ENCODE peak calls at places on chromosomes 1 and 21, in five cellular contexts. P is IMR-90, F is K562, D is HepG2, B is GM12878. W is an unnamed sample.

GRCh38 chr1:222045816-222046215 is 303.9 kb upstream of the DUSP10 start:
- DNase-seq in B (no peak), F (no peak), D (no peak), P (no peak), W (no peak)

GRCh38 chr21:38830667-38831525 is 25.2 kb downstream of the ETS2 start:
- DNase-seq in B (no peak), F (no peak), P (no peak), D (no peak), W (no peak)

GRCh38 chr1:177368255-177368654 is 197.5 kb downstream of the BRINP2 start:
- DNase-seq in P (no peak), B (no peak), D (no peak), F (no peak), W (no peak)

GRCh38 chr1:43052322-43052721 is 93.7 kb upstream of the SLC2A1 start:
- DNase-seq in P (no peak), D (no peak), F (no peak), B (no peak), W (no peak)

GRCh38 chr21:46425061-46425460 is 33.6 kb upstream of the DIP2A start:
- DNase-seq in D (no peak), B (no peak), P (no peak), F (no peak), W (no peak)

GRCh38 chr1:219414250-219414649 is 198.7 kb downstream of the ZC3H11B start:
- DNase-seq in F (no peak), P (no peak), B (no peak), D (peak; percentile 58), W (no peak)

GRCh38 chr1:93596329-93597089 is 85.1 kb downstream of the BCAR3 start:
- DNase-seq in P (no peak), D (no peak), F (no peak), B (no peak), W (no peak)

GRCh38 chr21:26918318-26919065 is 48.4 kb downstream of the ADAMTS5 start:
- DNase-seq in B (no peak), F (no peak), D (no peak), P (peak; percentile 89), W (no peak)

GRCh38 chr1:213761845-213762407 is 225.8 kb upstream of the PROX1 start:
- DNase-seq in P (no peak), D (peak; percentile 42), F (no peak), B (no peak), W (no peak)

GRCh38 chr21:21921410-21922232 is 923.4 kb downstream of the NCAM2 start:
- DNase-seq in F (peak; percentile 26), P (peak; percentile 11), D (no peak), B (no peak), W (peak; percentile 16)

GRCh38 chr1:64133036-64133435 is 70.4 kb upstream of the UBE2U start:
- DNase-seq in B (no peak), F (no peak), P (peak; percentile 92), D (no peak), W (no peak)

GRCh38 chr1:93029317-93029716 is 49.8 kb upstream of the MTF2 start:
- DNase-seq in D (no peak), F (no peak), P (no peak), B (peak; percentile 43), W (no peak)

GRCh38 chr21:42580793-42581201 is 67.1 kb downstream of the SLC37A1 start:
- DNase-seq in D (no peak), F (no peak), B (no peak), P (no peak), W (no peak)

GRCh38 chr1:207822602-207823451 is 71.0 kb downstream of the CD46 start:
- DNase-seq in B (peak; percentile 96), D (no peak), P (peak; percentile 22), F (peak; percentile 82), W (peak; percentile 66)

GRCh38 chr1:79777481-79778219 is 771.1 kb upstream of the ADGRL4 start:
- DNase-seq in F (no peak), B (peak; percentile 55), P (no peak), D (no peak), W (no peak)

GRCh38 chr1:9039761-9040658 is 13.8 kb upstream of the SLC2A7 start:
- DNase-seq in F (no peak), B (no peak), P (no peak), D (no peak), W (no peak)

GRCh38 chr1:150577557-150578277 is 1.7 kb downstream of the MCL1 start:
- DNase-seq in D (no peak), F (no peak), B (no peak), P (peak; percentile 43), W (peak; percentile 22)

GRCh38 chr21:38531142-38531541 is 32.9 kb upstream of the ERG start:
- DNase-seq in P (no peak), F (no peak), D (no peak), B (no peak), W (no peak)

GRCh38 chr1:230191079-230191478 is 124.0 kb downstream of the GALNT2 start:
- DNase-seq in P (peak; percentile 74), B (no peak), F (peak; percentile 80), D (no peak), W (no peak)

GRCh38 chr1:9823943-9824701 is at the start of gene CLSTN1:
- DNase-seq in F (peak; percentile 92), B (peak; percentile 9), D (peak; percentile 58), P (peak; percentile 81), W (peak; percentile 100)

GRCh38 chr1:173304529-173305227 is 97.5 kb upstream of the TNFSF4 start:
- DNase-seq in P (no peak), D (no peak), F (no peak), B (no peak), W (no peak)

GRCh38 chr1:220320709-220321108 is 48.5 kb upstream of the RAB3GAP2 start:
- DNase-seq in D (no peak), P (no peak), F (no peak), B (no peak), W (no peak)

GRCh38 chr1:5720045-5720444 is 272.2 kb downstream of the NPHP4 start:
- DNase-seq in P (no peak), D (no peak), F (no peak), B (no peak), W (no peak)

GRCh38 chr1:43933386-43934278 is at the start of gene ARTN:
- DNase-seq in P (no peak), B (no peak), D (no peak), F (no peak), W (no peak)

GRCh38 chr1:188723332-188724020 is 1754.2 kb downstream of the BRINP3 start:
- DNase-seq in D (no peak), B (no peak), F (no peak), P (no peak), W (no peak)

GRCh38 chr1:229148041-229148671 is 122.8 kb upstream of the RAB4A start:
- DNase-seq in P (no peak), D (peak; percentile 94), F (peak; percentile 90), B (no peak), W (peak; percentile 61)

GRCh38 chr1:208107817-208108608 is 136.2 kb downstream of the PLXNA2 start:
- DNase-seq in D (no peak), F (no peak), P (peak; percentile 77), B (no peak), W (no peak)

GRCh38 chr1:179745743-179746142 is 2.7 kb downstream of the FAM163A start:
- DNase-seq in F (no peak), D (no peak), B (no peak), P (no peak), W (no peak)

DNA sequence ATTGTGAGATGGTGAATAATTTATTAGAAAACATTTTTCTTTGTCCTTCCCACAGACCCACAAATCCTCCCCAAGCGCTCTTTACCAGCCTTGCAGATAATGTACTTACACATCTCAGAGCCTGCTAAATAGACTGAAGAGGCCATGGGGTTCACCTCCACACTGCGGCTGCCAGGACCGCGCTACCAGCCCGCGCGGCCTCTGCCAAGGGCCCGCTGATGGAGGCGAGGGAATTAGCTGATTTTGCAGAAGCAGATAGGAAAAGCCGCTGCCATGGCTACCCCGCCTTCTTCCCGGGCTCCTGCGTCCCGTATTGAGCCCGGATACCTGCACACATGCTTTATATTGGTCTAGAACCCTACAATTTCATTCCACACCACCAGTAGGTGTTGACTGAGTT is 248.0 kb upstream of the FOXD3 start:
- DNase-seq in F (no peak), P (no peak), D (no peak), B (no peak), W (peak; percentile 43)
- H3K27me3 ChIP-seq in F (peaks cover 22% of the 10 kb centered on the region), P (peaks cover 18% of the 10 kb centered on the region), D (peaks cover 2% of the 10 kb centered on the region), B (peaks cover 10% of the 10 kb centered on the region), W (peaks cover 13% of the 10 kb centered on the region)

DNA sequence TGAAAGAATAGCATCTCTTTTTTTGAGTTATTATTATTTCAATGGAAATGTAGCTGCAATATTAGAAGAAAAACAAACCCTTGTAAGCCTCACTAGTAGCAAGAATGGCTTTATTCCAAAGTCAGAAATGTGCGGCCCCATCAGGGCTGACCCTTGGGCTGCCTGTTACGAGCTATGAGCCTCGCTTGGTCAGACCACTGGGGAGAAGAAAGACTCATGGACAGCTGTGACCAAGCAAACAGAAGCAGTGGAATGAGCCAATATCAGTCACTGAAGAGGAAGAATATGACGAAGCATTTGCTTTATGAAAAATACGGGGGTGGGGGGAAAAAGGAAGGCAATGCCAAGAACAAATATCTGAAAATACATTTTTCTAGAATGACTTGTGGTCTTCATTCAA is 504.5 kb downstream of the LMO4 start:
- DNase-seq in B (no peak), F (peak; percentile 24), D (no peak), P (peak; percentile 91), W (no peak)
- TF ChIP-seq SMC3 in B (no peak), F (no peak), D (no peak), P (no peak), W (no peak)

GRCh38 chr1:2103901-2104590 is 53.8 kb downstream of the PRKCZ start:
- DNase-seq in F (no peak), P (no peak), B (no peak), D (no peak), W (no peak)

GRCh38 chr1:2105781-2106524 is 55.7 kb downstream of the PRKCZ start:
- DNase-seq in B (no peak), F (no peak), P (no peak), D (no peak), W (no peak)

GRCh38 chr1:2106681-2107405 is 56.6 kb downstream of the PRKCZ start:
- DNase-seq in P (no peak), B (no peak), F (no peak), D (no peak), W (no peak)

GRCh38 chr1:2103266-2103900 is 53.2 kb downstream of the PRKCZ start:
- DNase-seq in B (no peak), P (no peak), F (no peak), D (peak; percentile 30), W (no peak)

DNA sequence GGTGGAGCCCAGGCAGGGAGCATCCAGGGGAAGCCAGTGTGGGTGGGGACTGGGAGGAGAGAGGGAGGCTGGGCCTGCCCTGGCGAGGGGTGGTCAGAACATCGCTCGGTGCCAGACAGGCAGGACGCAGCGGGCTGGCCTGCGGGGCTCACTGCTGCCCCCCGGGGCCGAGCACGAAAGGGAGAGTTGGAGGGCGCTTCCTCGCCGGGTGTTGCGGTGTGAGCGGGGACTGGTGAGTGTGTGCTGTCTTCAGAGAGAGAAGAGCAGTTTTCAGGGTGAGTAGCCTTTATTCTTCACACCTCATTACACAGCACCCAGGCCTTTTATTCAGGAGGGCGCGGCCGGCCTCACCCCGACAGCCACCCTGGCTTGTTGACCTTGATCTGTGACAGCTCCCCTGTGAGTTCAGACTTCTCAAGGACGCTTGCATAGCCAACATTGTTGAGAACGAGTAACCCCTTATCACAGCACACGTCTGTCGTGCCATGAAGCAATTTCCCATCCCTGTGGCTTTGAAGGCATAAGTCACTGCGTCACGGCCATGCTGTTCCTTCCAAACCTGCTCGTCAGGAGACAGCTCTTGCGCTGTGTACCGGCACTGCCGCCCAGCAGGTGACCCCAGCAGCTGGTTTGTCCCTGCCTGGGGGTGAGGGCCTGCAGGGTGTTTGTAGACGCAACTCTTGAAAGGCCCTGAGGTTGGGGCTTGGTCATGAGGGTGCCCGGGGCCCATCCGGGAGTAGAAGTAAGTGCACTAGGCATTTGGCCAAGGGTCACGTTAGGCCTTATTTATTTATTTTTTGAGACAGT is 54.6 kb downstream of the PRKCZ start:
- DNase-seq in F (no peak), P (peak; percentile 30), D (peak; percentile 92), B (no peak), W (peak; percentile 67)
- H3K27me3 ChIP-seq in F (peaks cover 70% of the 10 kb centered on the region), P (peaks cover 28% of the 10 kb centered on the region), D (no peaks in the 10 kb centered on the region), B (no peaks in the 10 kb centered on the region), W (no peaks in the 10 kb centered on the region)

GRCh38 chr1:66624412-66625060 is 90.6 kb downstream of the SGIP1 start:
- DNase-seq in F (no peak), B (no peak), P (peak; percentile 77), D (no peak), W (no peak)
- TF ChIP-seq SMC3 in F (no peak), B (no peak), P (no peak), D (no peak), W (no peak)